ENCODE peak calls at places on chromosomes 12 and 14, in nine cellular contexts. T is osteoblast; N is mucosa of descending colon; X is stomach; I is sigmoid colon; J is CD8-positive, alpha-beta T cell; R is right atrium auricular region; U is IMR-90; S is tibial artery. D is an unnamed sample.

GRCh38 chr14:34436118-34436905 is 25.7 kb downstream of the SPTSSA start:
- DNase-seq in X (no peak), I (no peak), U (peak; percentile 87), T (no peak), N (no peak), S (no peak), R (no peak), J (no peak), D (no peak)

GRCh38 chr12:94386422-94386821 is 73.2 kb downstream of the CEP83 start:
- DNase-seq in N (no peak), S (no peak), X (no peak), J (no peak), T (peak; percentile 58), I (no peak), U (peak; percentile 39), R (no peak), D (no peak)

GRCh38 chr12:15001733-15002471 is 29.1 kb downstream of the PDE6H start:
- DNase-seq in I (peak; percentile 91), X (peak; percentile 34), R (peak; percentile 62), T (peak; percentile 4), S (peak; percentile 87), U (peak; percentile 21), J (no peak), N (peak; percentile 58), D (no peak)

GRCh38 chr14:104293851-104294627 is 155.7 kb downstream of the KIF26A start:
- DNase-seq in S (peak; percentile 46), I (peak; percentile 45), T (peak; percentile 83), N (peak; percentile 49), R (no peak), J (no peak), X (no peak), U (no peak), D (no peak)

GRCh38 chr12:130702966-130703732 is 12.9 kb downstream of the RIMBP2 start:
- DNase-seq in S (peak; percentile 13), J (no peak), I (no peak), N (no peak), U (no peak), T (peak; percentile 10), R (no peak), X (no peak), D (no peak)

GRCh38 chr14:36773558-36773957 is 111.9 kb downstream of the PAX9 start:
- DNase-seq in X (no peak), N (no peak), U (peak; percentile 6), J (no peak), R (no peak), S (no peak), I (no peak), T (no peak), D (no peak)

GRCh38 chr12:571795-572531 is 91.3 kb downstream of the NINJ2 start:
- DNase-seq in I (peak; percentile 65), S (peak; percentile 84), X (peak; percentile 40), J (no peak), T (peak; percentile 88), R (peak; percentile 67), U (no peak), N (no peak), D (no peak)

GRCh38 chr12:75308279-75308678 is 21.8 kb downstream of the CAPS2 start:
- DNase-seq in X (no peak), U (no peak), R (no peak), S (no peak), T (no peak), I (no peak), N (no peak), J (no peak), D (no peak)

GRCh38 chr12:112837629-112838191 is 46.2 kb downstream of the RPH3A start:
- DNase-seq in N (no peak), R (no peak), X (no peak), J (no peak), U (peak; percentile 29), T (no peak), S (no peak), I (no peak), D (no peak)

GRCh38 chr12:28882444-28882843 is 266.6 kb upstream of the FAR2 start:
- DNase-seq in I (no peak), T (no peak), N (no peak), R (no peak), J (no peak), U (peak; percentile 67), S (no peak), X (no peak), D (no peak)

GRCh38 chr12:80058586-80058985 is 40.8 kb upstream of the OTOGL start:
- DNase-seq in U (no peak), X (no peak), N (no peak), J (no peak), R (no peak), S (no peak), T (no peak), I (no peak), D (no peak)

GRCh38 chr12:125267114-125267513 is 201.9 kb downstream of the AACS start:
- DNase-seq in U (no peak), S (no peak), R (no peak), N (no peak), T (no peak), I (no peak), X (no peak), J (no peak), D (no peak)

GRCh38 chr14:99548285-99548684 is 55.7 kb downstream of the CCDC85C start:
- DNase-seq in J (no peak), I (peak; percentile 90), U (no peak), S (no peak), T (peak; percentile 27), R (no peak), X (no peak), N (no peak), D (no peak)

GRCh38 chr14:105430042-105430441 is 10.4 kb downstream of the MTA1 start:
- DNase-seq in S (no peak), X (no peak), J (no peak), U (no peak), R (no peak), I (no peak), N (no peak), T (peak; percentile 3), D (no peak)

GRCh38 chr12:57171668-57172067 is 24.2 kb upstream of the LRP1-AS start:
- DNase-seq in T (peak; percentile 97), X (no peak), N (no peak), R (no peak), S (no peak), J (no peak), U (peak; percentile 84), I (no peak), D (no peak)

GRCh38 chr12:132197581-132198281 is 53.5 kb downstream of the NOC4L start:
- DNase-seq in J (no peak), T (no peak), X (no peak), U (no peak), N (no peak), I (no peak), S (no peak), R (no peak), D (no peak)

GRCh38 chr12:53219956-53220856 is 11.8 kb downstream of the RARG start:
- DNase-seq in R (no peak), J (peak; percentile 75), N (peak; percentile 91), U (peak; percentile 78), T (peak; percentile 98), X (peak; percentile 72), I (peak; percentile 89), S (no peak), D (no peak)

GRCh38 chr14:34750670-34751069 is 36.3 kb upstream of the CFL2 start:
- DNase-seq in U (peak; percentile 78), S (no peak), T (peak; percentile 85), J (no peak), R (no peak), N (no peak), X (no peak), I (no peak), D (no peak)

GRCh38 chr12:52857500-52857899 is 8.7 kb upstream of the KRT78 start:
- DNase-seq in T (peak; percentile 57), U (no peak), X (no peak), R (no peak), S (no peak), N (no peak), I (no peak), J (no peak), D (no peak)

GRCh38 chr12:64446295-64446694 is 5.6 kb upstream of the TBK1 start:
- DNase-seq in T (no peak), U (no peak), R (no peak), I (no peak), N (no peak), X (no peak), J (no peak), S (no peak), D (no peak)
- H3K36me3 ChIP-seq in T (peaks cover 64% of the 10 kb centered on the region), U (peaks cover 39% of the 10 kb centered on the region), R (peaks cover 11% of the 10 kb centered on the region), I (no peaks in the 10 kb centered on the region), N (no peaks in the 10 kb centered on the region), X (peaks cover 72% of the 10 kb centered on the region), J (no peaks in the 10 kb centered on the region), S (peaks cover 26% of the 10 kb centered on the region), D (peaks cover 67% of the 10 kb centered on the region)

GRCh38 chr12:123398918-123399617 is 15.1 kb downstream of the KMT5A start:
- DNase-seq in X (no peak), R (no peak), S (peak; percentile 87), I (peak; percentile 66), T (no peak), N (no peak), U (no peak), J (no peak), D (no peak)
- H3K36me3 ChIP-seq in X (peaks cover 96% of the 10 kb centered on the region), R (peaks cover 47% of the 10 kb centered on the region), S (peaks cover 59% of the 10 kb centered on the region), I (peaks cover 27% of the 10 kb centered on the region), T (peaks cover 62% of the 10 kb centered on the region), N (peaks cover 8% of the 10 kb centered on the region), U (peaks cover 57% of the 10 kb centered on the region), J (peaks cover 26% of the 10 kb centered on the region), D (peaks cover 43% of the 10 kb centered on the region)

GRCh38 chr12:46221255-46222128 is 47.4 kb downstream of the SLC38A1 start:
- DNase-seq in T (no peak), X (no peak), N (no peak), J (no peak), R (no peak), I (no peak), S (no peak), U (peak; percentile 55), D (no peak)
- H3K36me3 ChIP-seq in T (no peaks in the 10 kb centered on the region), X (no peaks in the 10 kb centered on the region), N (no peaks in the 10 kb centered on the region), J (peaks cover 7% of the 10 kb centered on the region), R (no peaks in the 10 kb centered on the region), I (no peaks in the 10 kb centered on the region), S (no peaks in the 10 kb centered on the region), U (peaks cover 19% of the 10 kb centered on the region), D (no peaks in the 10 kb centered on the region)

DNA sequence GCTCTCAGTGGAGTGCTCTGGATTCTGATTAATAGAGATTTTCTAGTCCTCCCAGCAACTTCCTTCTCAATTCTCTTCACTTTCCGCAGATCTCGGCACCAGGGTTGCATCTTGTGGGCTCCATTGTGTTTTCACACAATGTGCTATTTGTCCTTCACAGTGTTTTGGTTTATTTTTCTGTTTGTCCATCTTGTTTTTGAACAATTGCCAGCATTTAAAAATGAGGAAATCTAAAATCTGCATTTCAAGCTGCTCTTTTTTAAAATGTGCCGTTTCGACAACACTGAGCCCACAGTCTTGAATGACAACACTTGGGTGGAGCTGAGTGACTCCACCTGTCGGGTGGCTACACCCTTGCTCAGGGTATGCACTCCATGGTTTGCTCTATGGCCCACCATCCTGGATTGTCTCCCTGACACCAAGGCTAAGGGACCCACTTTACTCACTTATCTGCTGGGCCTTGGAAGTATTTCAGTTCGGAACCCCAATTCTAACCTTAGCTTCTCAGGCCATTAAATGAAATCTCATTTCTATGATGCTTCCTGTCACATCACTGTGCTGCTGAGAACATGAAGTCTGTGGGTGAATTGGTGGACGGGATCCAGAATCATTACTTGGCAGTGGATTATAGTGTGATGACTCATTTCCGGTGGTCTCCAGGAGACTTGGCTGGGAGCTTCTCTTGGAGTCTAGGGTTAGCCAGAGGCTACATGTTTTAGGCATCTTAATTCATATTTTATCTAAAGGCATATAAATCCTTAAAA is 3.4 kb upstream of the MYRFL start:
- DNase-seq in N (no peak), S (no peak), I (no peak), X (no peak), U (peak; percentile 68), R (no peak), T (peak; percentile 59), J (no peak), D (no peak)
- H3K36me3 ChIP-seq in N (no peaks in the 10 kb centered on the region), S (peaks cover 1% of the 10 kb centered on the region), I (no peaks in the 10 kb centered on the region), X (peaks cover 3% of the 10 kb centered on the region), U (no peaks in the 10 kb centered on the region), R (no peaks in the 10 kb centered on the region), T (no peaks in the 10 kb centered on the region), J (no peaks in the 10 kb centered on the region), D (peaks cover 5% of the 10 kb centered on the region)

D was measured in esophagus muscularis mucosa.